ENCODE peak calls at places on chromosomes 5 and 9, in ten cellular contexts. L is lower leg skin, Y is A549, E is IMR-90, H is transverse colon, T is heart left ventricle, N is H1, F is esophagus squamous epithelium, G is HCT116, M is breast epithelium. D is an unnamed sample.

GRCh38 chr9:116605904-116606341 is 81.2 kb upstream of the TRIM32 start:
- DNase-seq in L (peak), Y (no peak), E (no peak), H (no peak), T (peak), N (no peak), F (no peak), G (no peak), M (no peak), D (no peak)

GRCh38 chr5:54753034-54753433 is 232.4 kb downstream of the ESM1 start:
- DNase-seq in L (no peak), Y (no peak), E (peak), H (peak), T (peak), N (peak), F (no peak), G (no peak), M (no peak), D (no peak)

GRCh38 chr9:16191691-16192402 is 639.0 kb downstream of the CCDC171 start:
- DNase-seq in L (peak), Y (peak), E (peak), H (peak), T (peak), N (peak), F (no peak), G (peak), M (no peak), D (peak)

GRCh38 chr5:143004361-143004802 is 234.2 kb downstream of the ARHGAP26 start:
- DNase-seq in L (no peak), Y (no peak), E (no peak), H (no peak), T (no peak), N (no peak), F (no peak), G (no peak), M (no peak), D (no peak)

GRCh38 chr9:118302721-118303120 is 598.5 kb downstream of the TLR4 start:
- DNase-seq in L (no peak), Y (no peak), E (no peak), H (no peak), T (no peak), N (no peak), F (no peak), G (no peak), M (no peak), D (no peak)

GRCh38 chr5:123874600-123875201 is 362.7 kb downstream of the CSNK1G3 start:
- DNase-seq in L (no peak), Y (no peak), E (peak), H (no peak), T (no peak), N (no peak), F (no peak), G (no peak), M (no peak), D (no peak)

GRCh38 chr9:4894076-4894475 is 91.0 kb upstream of the JAK2 start:
- DNase-seq in L (no peak), Y (no peak), E (peak), H (no peak), T (no peak), N (no peak), F (no peak), G (no peak), M (no peak), D (no peak)

GRCh38 chr9:18351216-18351615 is 122.7 kb upstream of the ADAMTSL1 start:
- DNase-seq in L (no peak), Y (no peak), E (no peak), H (no peak), T (no peak), N (no peak), F (no peak), G (no peak), M (no peak), D (no peak)

GRCh38 chr5:57504357-57504756 is 21.7 kb upstream of the ACTBL2 start:
- DNase-seq in L (no peak), Y (peak), E (peak), H (no peak), T (no peak), N (no peak), F (no peak), G (no peak), M (no peak), D (no peak)

GRCh38 chr5:147750065-147750464 is 32.5 kb downstream of the JAKMIP2 start:
- DNase-seq in L (no peak), Y (no peak), E (no peak), H (no peak), T (no peak), N (no peak), F (no peak), G (no peak), M (no peak), D (no peak)

GRCh38 chr9:90188656-90189055 is 454.0 kb downstream of the DIRAS2 start:
- DNase-seq in L (no peak), Y (no peak), E (no peak), H (no peak), T (no peak), N (no peak), F (no peak), G (no peak), M (no peak), D (no peak)

GRCh38 chr5:127909078-127909477 is 174.5 kb upstream of the SLC12A2 start:
- DNase-seq in L (no peak), Y (peak), E (peak), H (no peak), T (no peak), N (no peak), F (no peak), G (peak), M (no peak), D (peak)

GRCh38 chr5:167573274-167574127 is 717.9 kb upstream of the WWC1 start:
- DNase-seq in L (no peak), Y (no peak), E (peak), H (no peak), T (no peak), N (peak), F (no peak), G (no peak), M (no peak), D (peak)

GRCh38 chr9:113221800-113222481 is 597 bp downstream of the SLC31A1 start:
- DNase-seq in L (no peak), Y (no peak), E (no peak), H (no peak), T (no peak), N (no peak), F (no peak), G (no peak), M (no peak), D (peak)

GRCh38 chr9:136723362-136723976 is 11.1 kb downstream of the DIPK1B start:
- DNase-seq in L (no peak), Y (no peak), E (no peak), H (no peak), T (no peak), N (no peak), F (no peak), G (no peak), M (no peak), D (no peak)

GRCh38 chr9:136723989-136724388 is 11.6 kb downstream of the DIPK1B start:
- DNase-seq in L (no peak), Y (no peak), E (no peak), H (no peak), T (no peak), N (no peak), F (no peak), G (no peak), M (no peak), D (no peak)

GRCh38 chr9:136722093-136722968 is 10.0 kb downstream of the DIPK1B start:
- DNase-seq in L (peak), Y (no peak), E (no peak), H (no peak), T (no peak), N (no peak), F (no peak), G (no peak), M (no peak), D (no peak)

GRCh38 chr9:136721339-136722092 is 9.1 kb downstream of the DIPK1B start:
- DNase-seq in L (no peak), Y (peak), E (peak), H (no peak), T (peak), N (no peak), F (no peak), G (no peak), M (no peak), D (peak)

DNA sequence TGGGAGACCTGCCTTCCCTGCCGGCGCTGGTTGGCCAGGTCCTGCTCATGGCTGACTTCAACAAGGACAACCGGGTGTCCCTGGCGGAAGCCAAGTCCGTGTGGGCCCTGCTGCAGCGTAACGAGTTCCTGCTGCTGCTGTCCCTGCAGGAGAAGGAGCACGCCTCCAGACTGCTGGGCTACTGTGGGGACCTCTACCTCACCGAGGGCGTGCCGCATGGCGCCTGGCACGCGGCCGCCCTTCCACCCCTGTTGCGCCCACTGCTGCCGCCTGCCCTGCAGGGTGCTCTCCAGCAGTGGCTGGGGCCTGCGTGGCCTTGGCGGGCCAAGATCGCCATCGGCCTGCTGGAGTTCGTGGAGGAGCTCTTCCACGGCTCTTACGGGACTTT is 10.6 kb downstream of the DIPK1B start:
- DNase-seq in L (no peak), Y (peak), E (no peak), H (no peak), T (no peak), N (no peak), F (no peak), G (no peak), M (no peak), D (no peak)
- TF ChIP-seq POLR2A in L (no peak), Y (peak), E (no peak), H (no peak), T (no peak), N (no peak), F (no peak), G (no peak), M (no peak), D (peak)

GRCh38 chr9:91417602-91418218 is 5.9 kb downstream of the NFIL3 start:
- DNase-seq in L (no peak), Y (no peak), E (no peak), H (no peak), T (no peak), N (no peak), F (no peak), G (no peak), M (no peak), D (no peak)

GRCh38 chr9:91420471-91421021 is 3.1 kb downstream of the NFIL3 start:
- DNase-seq in L (no peak), Y (no peak), E (peak), H (no peak), T (no peak), N (no peak), F (no peak), G (no peak), M (no peak), D (no peak)

GRCh38 chr9:91421022-91421765 is 2.4 kb downstream of the NFIL3 start:
- DNase-seq in L (peak), Y (no peak), E (peak), H (peak), T (peak), N (peak), F (no peak), G (no peak), M (no peak), D (no peak)

GRCh38 chr9:91421987-91422765 is 1.5 kb downstream of the NFIL3 start:
- DNase-seq in L (no peak), Y (no peak), E (peak), H (peak), T (peak), N (no peak), F (no peak), G (no peak), M (no peak), D (peak)

DNA sequence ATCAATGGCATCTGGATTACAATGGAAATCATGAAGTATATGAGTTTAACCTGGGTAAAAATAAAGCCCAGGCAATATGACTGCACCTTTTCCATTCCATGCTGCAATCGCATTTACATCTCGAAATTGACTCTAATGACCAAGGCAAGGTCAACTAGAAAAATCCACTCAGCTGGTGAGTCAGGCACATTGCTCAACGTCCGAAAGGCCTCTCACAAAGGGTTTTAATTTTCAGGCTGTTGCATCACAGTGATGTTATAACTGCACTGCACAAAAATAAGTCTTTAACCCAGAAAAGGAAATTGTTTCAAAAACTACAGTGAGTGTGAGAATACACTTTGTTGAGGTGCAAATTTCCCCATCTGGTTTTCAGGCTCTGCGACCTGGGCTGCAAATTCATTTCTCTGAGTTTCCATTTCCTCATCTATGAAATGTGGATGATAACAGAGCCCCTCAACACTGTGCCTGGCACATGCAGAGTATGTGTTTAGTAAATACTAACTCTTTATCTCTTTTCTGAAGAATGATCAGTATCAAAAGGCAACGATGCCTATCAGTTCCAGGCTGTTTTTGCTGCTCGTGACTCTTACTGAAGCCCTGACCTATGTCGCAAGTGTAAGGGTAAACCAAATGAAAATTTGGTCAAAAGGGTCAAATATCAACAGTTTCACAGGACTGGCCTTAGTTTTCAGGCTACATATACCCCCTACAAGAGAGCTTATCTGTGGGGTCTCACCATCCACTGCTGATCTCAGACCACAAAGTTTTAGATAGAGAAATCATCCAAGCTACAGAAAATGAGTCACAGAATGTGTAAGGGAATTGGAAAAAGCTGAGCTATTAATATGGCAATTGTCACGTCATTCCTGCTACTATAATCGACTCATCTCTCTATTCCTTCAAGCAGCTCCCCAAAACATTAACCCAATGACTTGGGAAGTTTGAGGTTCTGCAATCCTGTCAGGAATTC is 4.1 kb downstream of the NFIL3 start:
- DNase-seq in L (peak), Y (peak), E (peak), H (peak), T (peak), N (no peak), F (no peak), G (peak), M (peak), D (peak)
- TF ChIP-seq POLR2A in L (no peak), Y (no peak), E (no peak), H (no peak), T (no peak), N (no peak), F (no peak), G (no peak), M (no peak), D (no peak)

GRCh38 chr9:136118061-136118366 is 661 bp downstream of the TMEM250 start:
- DNase-seq in L (no peak), Y (no peak), E (no peak), H (no peak), T (peak), N (peak), F (no peak), G (no peak), M (no peak), D (no peak)
- TF ChIP-seq POLR2A in L (no peak), Y (no peak), E (no peak), H (no peak), T (no peak), N (no peak), F (no peak), G (no peak), M (no peak), D (no peak)

DNA sequence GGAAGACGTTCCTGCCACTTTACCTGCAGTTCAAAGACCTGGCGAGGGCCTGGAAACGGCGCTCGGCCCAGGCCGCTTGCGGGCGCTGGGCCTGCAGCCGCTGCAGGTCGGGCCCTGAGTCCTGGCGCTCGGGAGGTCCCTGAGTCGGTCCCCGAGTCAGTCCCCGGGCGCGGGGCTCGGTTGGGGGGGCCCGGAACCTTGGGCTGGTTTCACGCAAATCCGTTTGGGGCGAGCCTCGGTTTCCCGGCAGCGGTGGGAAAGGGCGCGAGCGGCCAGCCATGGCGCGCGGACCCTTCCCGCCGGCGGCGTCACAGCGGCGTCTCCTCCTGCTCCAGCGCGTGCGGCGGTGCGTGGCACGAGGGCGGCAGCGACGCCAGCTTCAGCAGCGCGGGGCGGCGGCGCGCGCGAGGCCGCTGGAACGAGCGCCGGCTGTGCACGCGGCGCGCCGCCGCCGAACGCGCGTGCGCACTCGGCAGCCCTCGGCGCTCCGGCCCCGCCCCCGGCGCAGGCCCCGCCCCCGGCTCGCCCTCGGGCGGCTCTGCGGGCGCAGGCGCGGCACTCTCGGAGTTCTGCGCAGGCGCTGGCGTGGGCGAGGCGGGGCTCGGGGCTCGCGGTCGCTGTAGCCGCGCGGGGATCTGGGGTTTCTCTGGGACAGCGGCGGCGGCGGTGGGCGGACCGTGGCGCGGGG is 29.8 kb downstream of the EXOC3 start:
- DNase-seq in L (peak), Y (peak), E (peak), H (peak), T (peak), N (peak), F (peak), G (peak), M (peak), D (peak)
- TF ChIP-seq POLR2A in L (no peak), Y (peak), E (peak), H (peak), T (peak), N (peak), F (peak), G (peak), M (no peak), D (peak)

GRCh38 chr5:111512406-111513174 is at the start of gene STARD4:
- DNase-seq in L (peak), Y (peak), E (peak), H (peak), T (peak), N (peak), F (peak), G (peak), M (peak), D (peak)
- TF ChIP-seq POLR2A in L (no peak), Y (peak), E (peak), H (peak), T (peak), N (peak), F (peak), G (no peak), M (no peak), D (peak)

DNA sequence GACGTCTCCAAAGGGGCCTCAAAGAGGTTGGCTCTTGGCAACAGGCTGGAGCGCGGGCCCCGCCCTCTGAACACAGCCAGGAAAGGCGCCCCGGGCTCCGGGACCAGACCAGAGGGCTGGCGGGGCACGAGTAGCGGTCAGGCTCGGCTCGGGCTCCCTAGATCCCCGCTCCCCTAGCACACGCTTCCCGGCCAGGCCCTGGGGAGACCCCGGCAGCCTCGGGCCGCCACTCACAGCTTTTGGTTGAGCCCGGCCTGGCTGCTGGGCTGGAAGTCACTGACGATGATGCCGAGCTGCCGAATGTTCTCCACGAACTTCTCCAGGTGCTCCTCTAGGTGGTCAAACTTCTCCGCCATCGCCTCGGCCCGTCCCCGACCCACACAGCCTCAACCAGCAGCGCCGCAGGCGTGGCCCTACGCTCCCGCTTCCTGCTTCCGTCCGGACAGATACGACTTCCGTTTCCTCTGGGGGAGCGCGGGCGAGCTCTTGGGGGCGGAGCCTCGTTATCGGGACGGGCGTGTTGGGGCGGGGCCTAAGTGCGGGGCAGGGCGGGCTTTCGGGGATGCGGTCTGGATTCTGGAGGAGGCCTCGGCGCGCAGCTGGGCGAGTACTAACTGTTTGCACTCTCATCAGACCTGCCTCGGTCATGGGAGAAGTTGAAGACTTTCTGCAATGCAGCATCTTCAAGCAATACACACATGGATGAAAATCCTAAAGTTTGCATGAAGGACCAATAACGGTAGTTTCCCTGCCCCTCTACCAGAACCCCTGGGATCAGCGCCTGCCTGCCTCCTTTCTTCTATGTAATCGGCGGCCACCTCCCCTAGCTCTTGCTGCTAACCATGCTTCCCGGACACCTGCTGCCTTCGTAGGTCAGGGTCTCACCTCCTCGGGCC is at the start of gene MED10:
- DNase-seq in L (peak), Y (peak), E (peak), H (peak), T (peak), N (peak), F (peak), G (peak), M (peak), D (peak)
- TF ChIP-seq POLR2A in L (no peak), Y (peak), E (peak), H (peak), T (peak), N (peak), F (peak), G (peak), M (peak), D (peak)

GRCh38 chr5:1118738-1119137 is 6.9 kb upstream of the SLC12A7 start:
- DNase-seq in L (no peak), Y (no peak), E (no peak), H (peak), T (peak), N (no peak), F (no peak), G (no peak), M (no peak), D (no peak)
- TF ChIP-seq POLR2A in L (no peak), Y (no peak), E (no peak), H (no peak), T (no peak), N (no peak), F (no peak), G (no peak), M (no peak), D (no peak)

DNA sequence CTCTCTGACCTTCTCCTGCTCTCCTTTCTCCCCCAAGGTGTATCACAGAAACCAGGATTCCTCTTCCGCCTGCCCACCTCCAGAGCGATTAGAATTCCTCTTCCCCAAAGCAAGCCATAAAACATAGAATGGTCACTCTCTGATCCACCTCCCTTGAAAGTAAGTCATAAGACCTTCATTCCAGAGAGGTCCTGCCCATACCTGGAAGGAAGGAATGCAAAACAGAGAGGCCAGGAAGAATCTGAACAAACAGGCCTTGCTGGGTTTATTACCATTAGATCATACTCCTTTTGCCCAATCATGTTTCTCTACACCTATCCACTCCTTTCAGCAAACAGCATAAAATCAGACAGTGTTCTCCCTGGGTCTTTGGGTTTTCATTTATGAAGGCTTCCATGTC is 21.0 kb downstream of the CDKL3 start:
- DNase-seq in L (no peak), Y (no peak), E (no peak), H (no peak), T (no peak), N (no peak), F (no peak), G (no peak), M (no peak), D (no peak)
- TF ChIP-seq POLR2A in L (no peak), Y (no peak), E (no peak), H (no peak), T (no peak), N (no peak), F (no peak), G (no peak), M (no peak), D (no peak)